ENCODE peak calls at places on chromosome 1, in ten cellular contexts. One of them, this sample, is unnamed.

GRCh38 chr1:200903793-200904192 is 9.1 kb downstream of the INAVA start:
- DNase-seq in ELR: no peak
- DNase-seq in DMS53: no peak
- DNase-seq in mucosa of gallbladder: no peak
- DNase-seq in endothelial cell of umbilical vein: no peak
- DNase-seq in left kidney: no peak
- DNase-seq in adrenal gland: no peak
- DNase-seq in T-helper 9 cell: no peak
- DNase-seq in IMR-90: no peak
- DNase-seq in amniotic stem cell: no peak
- DNase-seq in this sample: no peak

GRCh38 chr1:34970829-34971228 is 14.3 kb downstream of the TMEM35B start:
- DNase-seq in DMS53: peak; percentile 92
- DNase-seq in endothelial cell of umbilical vein: no peak
- DNase-seq in left kidney: peak; percentile 49
- DNase-seq in IMR-90: no peak
- DNase-seq in mucosa of gallbladder: no peak
- DNase-seq in amniotic stem cell: no peak
- DNase-seq in adrenal gland: no peak
- DNase-seq in ELR: no peak
- DNase-seq in T-helper 9 cell: no peak
- DNase-seq in this sample: no peak

GRCh38 chr1:20633190-20634064 is at the start of gene PINK1:
- DNase-seq in mucosa of gallbladder: peak; percentile 85
- DNase-seq in amniotic stem cell: peak; percentile 30
- DNase-seq in DMS53: peak; percentile 93
- DNase-seq in endothelial cell of umbilical vein: peak; percentile 87
- DNase-seq in T-helper 9 cell: peak; percentile 85
- DNase-seq in adrenal gland: peak; percentile 89
- DNase-seq in left kidney: peak; percentile 93
- DNase-seq in IMR-90: peak; percentile 53
- DNase-seq in ELR: peak; percentile 77
- DNase-seq in this sample: peak; percentile 54

GRCh38 chr1:219420913-219421312 is 192.0 kb downstream of the ZC3H11B start:
- DNase-seq in T-helper 9 cell: no peak
- DNase-seq in ELR: no peak
- DNase-seq in mucosa of gallbladder: no peak
- DNase-seq in adrenal gland: no peak
- DNase-seq in endothelial cell of umbilical vein: no peak
- DNase-seq in IMR-90: no peak
- DNase-seq in amniotic stem cell: no peak
- DNase-seq in left kidney: no peak
- DNase-seq in DMS53: no peak
- DNase-seq in this sample: no peak

GRCh38 chr1:232635778-232636356 is 5.9 kb upstream of the SIPA1L2 start:
- DNase-seq in adrenal gland: no peak
- DNase-seq in mucosa of gallbladder: no peak
- DNase-seq in endothelial cell of umbilical vein: peak; percentile 59
- DNase-seq in ELR: peak; percentile 71
- DNase-seq in amniotic stem cell: peak; percentile 27
- DNase-seq in T-helper 9 cell: no peak
- DNase-seq in left kidney: peak; percentile 72
- DNase-seq in DMS53: peak; percentile 87
- DNase-seq in IMR-90: peak; percentile 70
- DNase-seq in this sample: peak; percentile 56

GRCh38 chr1:216815239-216815955 is 92.2 kb upstream of the ESRRG start:
- DNase-seq in adrenal gland: no peak
- DNase-seq in IMR-90: peak; percentile 70
- DNase-seq in amniotic stem cell: no peak
- DNase-seq in ELR: no peak
- DNase-seq in left kidney: peak; percentile 94
- DNase-seq in mucosa of gallbladder: peak; percentile 12
- DNase-seq in T-helper 9 cell: no peak
- DNase-seq in DMS53: no peak
- DNase-seq in endothelial cell of umbilical vein: no peak
- DNase-seq in this sample: peak; percentile 4

GRCh38 chr1:48246727-48247126 is 24.2 kb downstream of the SLC5A9 start:
- DNase-seq in left kidney: no peak
- DNase-seq in IMR-90: no peak
- DNase-seq in mucosa of gallbladder: peak; percentile 86
- DNase-seq in amniotic stem cell: no peak
- DNase-seq in adrenal gland: peak; percentile 64
- DNase-seq in ELR: no peak
- DNase-seq in endothelial cell of umbilical vein: no peak
- DNase-seq in T-helper 9 cell: no peak
- DNase-seq in DMS53: peak; percentile 81
- DNase-seq in this sample: no peak

GRCh38 chr1:41320860-41321259 is 40.4 kb upstream of the FOXO6 start:
- DNase-seq in endothelial cell of umbilical vein: no peak
- DNase-seq in left kidney: no peak
- DNase-seq in DMS53: no peak
- DNase-seq in ELR: no peak
- DNase-seq in IMR-90: no peak
- DNase-seq in T-helper 9 cell: no peak
- DNase-seq in adrenal gland: no peak
- DNase-seq in mucosa of gallbladder: no peak
- DNase-seq in amniotic stem cell: no peak
- DNase-seq in this sample: no peak

GRCh38 chr1:18557621-18558465 is 72.8 kb upstream of the PAX7 start:
- DNase-seq in mucosa of gallbladder: peak; percentile 12
- DNase-seq in endothelial cell of umbilical vein: no peak
- DNase-seq in IMR-90: no peak
- DNase-seq in adrenal gland: peak; percentile 24
- DNase-seq in left kidney: peak; percentile 73
- DNase-seq in amniotic stem cell: no peak
- DNase-seq in ELR: no peak
- DNase-seq in T-helper 9 cell: no peak
- DNase-seq in DMS53: peak; percentile 69
- DNase-seq in this sample: peak; percentile 6

GRCh38 chr1:21292991-21293536 is 2.8 kb upstream of the ECE1 start:
- DNase-seq in endothelial cell of umbilical vein: no peak
- DNase-seq in left kidney: no peak
- DNase-seq in adrenal gland: no peak
- DNase-seq in T-helper 9 cell: peak; percentile 38
- DNase-seq in ELR: no peak
- DNase-seq in amniotic stem cell: no peak
- DNase-seq in DMS53: no peak
- DNase-seq in IMR-90: no peak
- DNase-seq in mucosa of gallbladder: no peak
- DNase-seq in this sample: no peak

GRCh38 chr1:175409938-175410337 is 217.4 kb upstream of the KIAA0040 start:
- DNase-seq in left kidney: no peak
- DNase-seq in amniotic stem cell: no peak
- DNase-seq in T-helper 9 cell: no peak
- DNase-seq in IMR-90: no peak
- DNase-seq in ELR: no peak
- DNase-seq in endothelial cell of umbilical vein: no peak
- DNase-seq in adrenal gland: no peak
- DNase-seq in mucosa of gallbladder: no peak
- DNase-seq in DMS53: no peak
- DNase-seq in this sample: no peak

GRCh38 chr1:224183591-224184312 is 712 bp downstream of the DEGS1 start:
- DNase-seq in left kidney: peak; percentile 87
- DNase-seq in adrenal gland: peak; percentile 57
- DNase-seq in IMR-90: peak; percentile 61
- DNase-seq in endothelial cell of umbilical vein: peak; percentile 69
- DNase-seq in amniotic stem cell: no peak
- DNase-seq in DMS53: peak; percentile 84
- DNase-seq in T-helper 9 cell: peak; percentile 42
- DNase-seq in ELR: peak; percentile 70
- DNase-seq in mucosa of gallbladder: peak; percentile 25
- DNase-seq in this sample: peak; percentile 83

GRCh38 chr1:18554597-18554996 is 73.9 kb downstream of the KLHDC7A start:
- DNase-seq in IMR-90: no peak
- DNase-seq in ELR: no peak
- DNase-seq in amniotic stem cell: no peak
- DNase-seq in endothelial cell of umbilical vein: no peak
- DNase-seq in T-helper 9 cell: no peak
- DNase-seq in DMS53: no peak
- DNase-seq in left kidney: no peak
- DNase-seq in mucosa of gallbladder: peak; percentile 24
- DNase-seq in adrenal gland: no peak
- DNase-seq in this sample: no peak

GRCh38 chr1:206575165-206575893 is 36.9 kb downstream of the EIF2D start:
- DNase-seq in T-helper 9 cell: no peak
- DNase-seq in amniotic stem cell: no peak
- DNase-seq in left kidney: peak; percentile 59
- DNase-seq in endothelial cell of umbilical vein: peak; percentile 91
- DNase-seq in ELR: peak; percentile 54
- DNase-seq in IMR-90: peak; percentile 87
- DNase-seq in mucosa of gallbladder: peak; percentile 72
- DNase-seq in adrenal gland: peak; percentile 66
- DNase-seq in DMS53: no peak
- DNase-seq in this sample: peak; percentile 93